ENCODE peak calls at places on chromosome 19, in seven cellular contexts. N, X, M, W, F, U and G are unnamed samples.

GRCh38 chr19:41886761-41887710 is 4.1 kb downstream of the ARHGEF1 start:
- DNase-seq in N (peak; percentile 86), X (no peak), M (no peak), W (no peak), F (no peak), U (no peak), G (no peak)

GRCh38 chr19:11457115-11457514 is 21.7 kb downstream of the PRKCSH start:
- DNase-seq in N (no peak), X (peak; percentile 93), M (no peak), W (no peak), F (no peak), U (no peak), G (no peak)

GRCh38 chr19:4717191-4717965 is 6.3 kb downstream of the DPP9 start:
- DNase-seq in N (no peak), X (no peak), M (no peak), W (peak; percentile 95), F (no peak), U (no peak), G (no peak)

GRCh38 chr19:58555920-58556632 is 1.2 kb upstream of the CHMP2A start:
- DNase-seq in N (no peak), X (no peak), M (no peak), W (no peak), F (peak; percentile 31), U (no peak), G (no peak)

GRCh38 chr19:55474269-55475265 is 1.9 kb upstream of the ZNF628 start:
- DNase-seq in N (no peak), X (no peak), M (no peak), W (no peak), F (no peak), U (no peak), G (no peak)

GRCh38 chr19:44345969-44346368 is 10.5 kb downstream of the ZNF112 start:
- DNase-seq in N (no peak), X (no peak), M (no peak), W (no peak), F (no peak), U (no peak), G (no peak)

GRCh38 chr19:4238831-4239230 is 8.0 kb upstream of the YJU2 start:
- DNase-seq in N (no peak), X (no peak), M (no peak), W (no peak), F (no peak), U (no peak), G (no peak)

GRCh38 chr19:8491574-8491973 is 10.9 kb downstream of the PRAM1 start:
- DNase-seq in N (no peak), X (no peak), M (no peak), W (no peak), F (no peak), U (no peak), G (no peak)

GRCh38 chr19:47095707-47096704 is 17.6 kb downstream of the ZC3H4 start:
- DNase-seq in N (no peak), X (no peak), M (no peak), W (peak; percentile 11), F (peak; percentile 99), U (no peak), G (no peak)

GRCh38 chr19:17052439-17052838 is 22.8 kb downstream of the HAUS8 start:
- DNase-seq in N (no peak), X (no peak), M (peak; percentile 74), W (peak; percentile 72), F (peak; percentile 66), U (no peak), G (no peak)

GRCh38 chr19:46872967-46873366 is 12.2 kb downstream of the ARHGAP35 start:
- DNase-seq in N (no peak), X (no peak), M (no peak), W (no peak), F (no peak), U (no peak), G (no peak)

GRCh38 chr19:29845576-29846176 is 33.9 kb downstream of the CCNE1 start:
- DNase-seq in N (no peak), X (no peak), M (peak; percentile 36), W (peak; percentile 20), F (peak; percentile 67), U (no peak), G (no peak)

GRCh38 chr19:39187552-39187943 is 9.2 kb upstream of the NCCRP1 start:
- DNase-seq in N (no peak), X (no peak), M (no peak), W (no peak), F (no peak), U (no peak), G (no peak)

GRCh38 chr19:1811942-1812425 is at the start of gene ATP8B3:
- DNase-seq in N (no peak), X (no peak), M (peak; percentile 100), W (no peak), F (no peak), U (no peak), G (no peak)

GRCh38 chr19:40596608-40597328 is 4.4 kb upstream of the LTBP4 start:
- DNase-seq in N (no peak), X (no peak), M (peak; percentile 91), W (peak; percentile 63), F (peak; percentile 54), U (no peak), G (no peak)

GRCh38 chr19:47026889-47027288 is 7.3 kb downstream of the NPAS1 start:
- DNase-seq in N (no peak), X (no peak), M (no peak), W (no peak), F (no peak), U (no peak), G (no peak)

GRCh38 chr19:8311461-8312260 is 3.5 kb upstream of the CD320 start:
- DNase-seq in N (no peak), X (no peak), M (no peak), W (no peak), F (peak; percentile 75), U (no peak), G (no peak)

GRCh38 chr19:10929402-10929794 is 787 bp downstream of the TIMM29 start:
- DNase-seq in N (no peak), X (no peak), M (peak; percentile 7), W (no peak), F (peak; percentile 43), U (no peak), G (no peak)

GRCh38 chr19:56622374-56622773 is 20.6 kb upstream of the SMIM17 start:
- DNase-seq in N (no peak), X (no peak), M (no peak), W (no peak), F (no peak), U (no peak), G (no peak)

GRCh38 chr19:7197169-7197759 is 97.0 kb downstream of the INSR start:
- DNase-seq in N (peak; percentile 84), X (peak; percentile 82), M (peak; percentile 91), W (peak; percentile 98), F (peak; percentile 89), U (peak; percentile 75), G (peak; percentile 66)

GRCh38 chr19:56103027-56103614 is 18.0 kb downstream of the ZNF787 start:
- DNase-seq in N (no peak), X (no peak), M (no peak), W (no peak), F (no peak), U (no peak), G (no peak)

GRCh38 chr19:48458016-48458415 is 2.6 kb downstream of the KCNJ14 start:
- DNase-seq in N (no peak), X (no peak), M (no peak), W (peak; percentile 36), F (no peak), U (no peak), G (no peak)

GRCh38 chr19:4844348-4845179 is 13.1 kb upstream of the TICAM1 start:
- DNase-seq in N (no peak), X (no peak), M (no peak), W (peak; percentile 22), F (no peak), U (no peak), G (no peak)

GRCh38 chr19:5286465-5287029 is 54.1 kb downstream of the PTPRS start:
- DNase-seq in N (no peak), X (no peak), M (no peak), W (no peak), F (no peak), U (no peak), G (no peak)

GRCh38 chr19:51440846-51441409 is 17.3 kb downstream of the SIGLEC8 start:
- DNase-seq in N (no peak), X (no peak), M (no peak), W (no peak), F (no peak), U (no peak), G (no peak)

GRCh38 chr19:50486823-50487515 is 10.3 kb upstream of the GARIN5A start:
- DNase-seq in N (peak; percentile 17), X (no peak), M (no peak), W (peak; percentile 66), F (peak; percentile 41), U (no peak), G (peak; percentile 52)

GRCh38 chr19:15897026-15897737 is 692 bp downstream of the CYP4F2 start:
- DNase-seq in N (no peak), X (no peak), M (no peak), W (no peak), F (no peak), U (no peak), G (no peak)

GRCh38 chr19:3680939-3681338 is 19.3 kb downstream of the PIP5K1C start:
- DNase-seq in N (no peak), X (peak; percentile 14), M (no peak), W (no peak), F (no peak), U (no peak), G (no peak)

GRCh38 chr19:55113570-55114039 is 3.8 kb downstream of the PPP1R12C start:
- DNase-seq in N (no peak), X (peak; percentile 26), M (peak; percentile 94), W (peak; percentile 90), F (peak; percentile 60), U (peak; percentile 86), G (no peak)

GRCh38 chr19:43784981-43785808 is 4.4 kb upstream of the KCNN4 start:
- DNase-seq in N (peak; percentile 36), X (no peak), M (peak; percentile 81), W (peak; percentile 85), F (peak; percentile 79), U (peak; percentile 59), G (peak; percentile 64)

GRCh38 chr19:21604351-21604926 is 99.0 kb downstream of the ZNF429 start:
- DNase-seq in N (no peak), X (no peak), M (peak; percentile 40), W (peak; percentile 49), F (peak; percentile 27), U (no peak), G (no peak)

GRCh38 chr19:2883686-2884439 is 16.7 kb downstream of the ZNF556 start:
- DNase-seq in N (no peak), X (no peak), M (peak; percentile 25), W (no peak), F (no peak), U (no peak), G (no peak)

GRCh38 chr19:37977992-37978391 is 71.0 kb downstream of the SIPA1L3 start:
- DNase-seq in N (no peak), X (peak; percentile 32), M (peak; percentile 18), W (peak; percentile 94), F (no peak), U (no peak), G (no peak)

GRCh38 chr19:39645800-39646411 is 9.8 kb upstream of the LGALS16 start:
- DNase-seq in N (no peak), X (no peak), M (peak; percentile 17), W (peak; percentile 42), F (no peak), U (peak; percentile 38), G (no peak)

GRCh38 chr19:56245062-56245740 is 27.3 kb upstream of the EDDM13 start:
- DNase-seq in N (no peak), X (no peak), M (peak; percentile 54), W (peak; percentile 9), F (no peak), U (no peak), G (no peak)

GRCh38 chr19:36244066-36244465 is 29.2 kb downstream of the ZNF146 start:
- DNase-seq in N (no peak), X (no peak), M (no peak), W (no peak), F (no peak), U (no peak), G (no peak)

GRCh38 chr19:4206818-4207484 is 22.4 kb upstream of the EBI3 start:
- DNase-seq in N (no peak), X (no peak), M (peak; percentile 41), W (peak; percentile 68), F (no peak), U (no peak), G (no peak)

GRCh38 chr19:10295305-10295846 is 5.6 kb downstream of the ICAM5 start:
- DNase-seq in N (peak; percentile 64), X (no peak), M (peak; percentile 42), W (no peak), F (peak; percentile 58), U (no peak), G (peak; percentile 65)